ENCODE peak calls at places on chromosomes 13 and 19, in six cellular contexts. L is PC-3, Y is A549, M is fibroblast of villous mesenchyme, O is GM23338, I is thyroid gland. J is an unnamed sample.

GRCh38 chr19:38657633-38658222 is 10.3 kb downstream of the ACTN4 start:
- DNase-seq in L (peak; percentile 94), Y (peak; percentile 95), M (peak; percentile 64), O (peak; percentile 63), I (peak; percentile 60), J (peak; percentile 59)

GRCh38 chr19:36152061-36152885 is at the start of gene COX7A1:
- DNase-seq in L (no peak), Y (no peak), M (peak; percentile 51), O (peak; percentile 69), I (peak; percentile 65), J (peak; percentile 68)

GRCh38 chr19:19606021-19606420 is 12.5 kb downstream of the PBX4 start:
- DNase-seq in L (peak; percentile 95), Y (peak; percentile 62), M (no peak), O (no peak), I (peak; percentile 41), J (no peak)

GRCh38 chr19:15252398-15253018 is 20.3 kb upstream of the EPHX3 start:
- DNase-seq in L (no peak), Y (peak; percentile 33), M (peak; percentile 59), O (peak; percentile 46), I (no peak), J (peak; percentile 58)

GRCh38 chr13:37899753-37900152 is 30.2 kb upstream of the TRPC4 start:
- DNase-seq in L (no peak), Y (no peak), M (no peak), O (no peak), I (no peak), J (no peak)

GRCh38 chr19:38731654-38732301 is 12.5 kb downstream of the CAPN12 start:
- DNase-seq in L (no peak), Y (no peak), M (no peak), O (no peak), I (peak; percentile 77), J (no peak)

GRCh38 chr13:112870737-112871287 is 98.2 kb upstream of the MCF2L start:
- DNase-seq in L (no peak), Y (no peak), M (no peak), O (no peak), I (no peak), J (no peak)

GRCh38 chr19:34431681-34432402 is 3.7 kb downstream of the UBA2 start:
- DNase-seq in L (no peak), Y (no peak), M (peak; percentile 23), O (no peak), I (no peak), J (no peak)

GRCh38 chr13:106493569-106493968 is 41.9 kb downstream of the EFNB2 start:
- DNase-seq in L (no peak), Y (no peak), M (peak; percentile 22), O (no peak), I (no peak), J (no peak)

GRCh38 chr13:112619730-112620639 is 32.0 kb upstream of the TUBGCP3 start:
- DNase-seq in L (no peak), Y (peak; percentile 7), M (peak; percentile 14), O (peak; percentile 85), I (peak; percentile 67), J (peak; percentile 24)

GRCh38 chr13:50437252-50437651 is 406.2 kb downstream of the DLEU7 start:
- DNase-seq in L (no peak), Y (no peak), M (peak; percentile 47), O (no peak), I (no peak), J (no peak)

GRCh38 chr13:112774448-112774792 is 84.6 kb downstream of the ATP11A start:
- DNase-seq in L (no peak), Y (no peak), M (no peak), O (no peak), I (no peak), J (no peak)

GRCh38 chr19:50190439-50190891 is 13.0 kb upstream of the MYH14 start:
- DNase-seq in L (no peak), Y (no peak), M (no peak), O (no peak), I (peak; percentile 70), J (no peak)

GRCh38 chr13:46100191-46100877 is 4.5 kb downstream of the CPB2 start:
- DNase-seq in L (no peak), Y (no peak), M (no peak), O (no peak), I (no peak), J (peak; percentile 11)

GRCh38 chr19:34481861-34482379 is 362 bp downstream of the WTIP start:
- DNase-seq in L (peak; percentile 8), Y (peak; percentile 73), M (no peak), O (no peak), I (peak; percentile 21), J (peak; percentile 62)

GRCh38 chr13:35978607-35979316 is 152.4 kb downstream of the DCLK1 start:
- DNase-seq in L (peak; percentile 72), Y (peak; percentile 40), M (peak; percentile 73), O (peak; percentile 80), I (peak; percentile 9), J (peak; percentile 89)

GRCh38 chr19:42471554-42472249 is 29.0 kb upstream of the CXCL17 start:
- DNase-seq in L (peak; percentile 85), Y (no peak), M (peak; percentile 19), O (peak; percentile 60), I (peak; percentile 24), J (peak; percentile 37)

GRCh38 chr19:1130801-1131717 is 27.3 kb downstream of the GPX4 start:
- DNase-seq in L (no peak), Y (no peak), M (no peak), O (no peak), I (no peak), J (no peak)

GRCh38 chr13:46106839-46107371 is 2.1 kb upstream of the CPB2 start:
- DNase-seq in L (no peak), Y (no peak), M (no peak), O (no peak), I (no peak), J (no peak)

GRCh38 chr13:39321578-39321977 is 281.4 kb downstream of the LHFPL6 start:
- DNase-seq in L (no peak), Y (no peak), M (peak; percentile 51), O (no peak), I (no peak), J (peak; percentile 79)

GRCh38 chr19:3919793-3920192 is 13.1 kb upstream of the NMRK2 start:
- DNase-seq in L (no peak), Y (no peak), M (no peak), O (no peak), I (no peak), J (no peak)

GRCh38 chr13:105804561-105805190 is 730.8 kb downstream of the EFNB2 start:
- DNase-seq in L (peak; percentile 43), Y (no peak), M (peak; percentile 13), O (no peak), I (no peak), J (peak; percentile 48)

GRCh38 chr19:40270362-40271089 is 14.6 kb downstream of the AKT2 start:
- DNase-seq in L (no peak), Y (no peak), M (no peak), O (peak; percentile 71), I (no peak), J (no peak)

GRCh38 chr19:16425019-16425418 is 46.8 kb downstream of the EPS15L1 start:
- DNase-seq in L (no peak), Y (no peak), M (no peak), O (no peak), I (no peak), J (no peak)

GRCh38 chr19:9863759-9864158 is 28.6 kb downstream of the PIN1 start:
- DNase-seq in L (no peak), Y (no peak), M (no peak), O (no peak), I (no peak), J (no peak)

GRCh38 chr13:73859841-73860240 is 274.4 kb downstream of the KLF12 start:
- DNase-seq in L (no peak), Y (no peak), M (no peak), O (no peak), I (no peak), J (no peak)

DNA sequence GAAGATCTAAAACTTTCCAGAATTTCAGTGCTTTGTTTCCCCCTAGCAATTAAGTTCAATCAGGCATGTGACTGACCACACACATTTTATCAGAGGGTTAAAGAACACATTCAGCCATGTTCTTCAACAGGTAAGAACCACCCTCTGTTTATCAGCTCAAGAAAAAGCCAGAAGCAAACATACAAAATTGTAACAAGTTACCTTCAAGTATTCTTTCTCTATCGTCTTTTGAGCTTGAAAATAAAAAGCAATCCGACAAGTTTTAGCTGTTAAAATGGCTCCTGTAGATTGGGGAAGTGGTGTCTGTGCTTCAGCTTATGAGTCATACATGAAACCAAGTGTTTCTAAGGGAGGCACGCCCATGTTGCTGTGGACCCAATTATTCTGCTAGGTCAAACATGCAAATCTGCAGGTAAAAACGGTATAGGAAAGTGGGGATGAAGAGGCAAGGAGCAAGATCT is at the start of gene ELF1:
- DNase-seq in L (peak; percentile 78), Y (peak; percentile 84), M (peak; percentile 70), O (peak; percentile 35), I (peak; percentile 66), J (peak; percentile 59)
- H3K4me3 ChIP-seq in L (peak within 1 kb of the TSS; percentile 74), Y (peak within 1 kb of the TSS; percentile 54), M (peak within 1 kb of the TSS; percentile 29), O (no peak within 1 kb of the TSS), I (no peak within 1 kb of the TSS), J (peak within 1 kb of the TSS; percentile 3)

DNA sequence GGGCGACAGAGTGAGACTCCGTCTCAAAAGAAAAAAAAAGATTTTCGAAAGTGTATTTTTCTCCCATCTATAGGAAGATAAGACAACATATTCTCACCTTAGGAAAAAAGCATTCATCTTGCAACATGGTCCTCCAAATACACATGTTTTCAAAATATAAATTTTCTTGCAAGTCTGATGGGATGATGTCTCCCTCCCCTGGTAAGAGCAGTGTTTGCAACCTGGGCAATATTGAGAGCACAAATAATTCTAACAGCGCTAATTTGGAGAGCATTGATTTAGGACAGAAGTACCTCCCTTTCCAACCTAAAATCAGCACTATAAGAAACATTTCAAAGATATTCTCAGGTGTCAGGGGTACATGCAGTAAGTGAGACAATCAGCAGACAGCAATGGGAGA is 61.0 kb upstream of the SHISA2 start:
- DNase-seq in L (peak; percentile 37), Y (peak; percentile 10), M (no peak), O (peak; percentile 48), I (no peak), J (no peak)
- TF ChIP-seq CTCF in L (peak; percentile 67), Y (no peak), M (no peak), O (peak; percentile 65), I (no peak), J (peak; percentile 7)

DNA sequence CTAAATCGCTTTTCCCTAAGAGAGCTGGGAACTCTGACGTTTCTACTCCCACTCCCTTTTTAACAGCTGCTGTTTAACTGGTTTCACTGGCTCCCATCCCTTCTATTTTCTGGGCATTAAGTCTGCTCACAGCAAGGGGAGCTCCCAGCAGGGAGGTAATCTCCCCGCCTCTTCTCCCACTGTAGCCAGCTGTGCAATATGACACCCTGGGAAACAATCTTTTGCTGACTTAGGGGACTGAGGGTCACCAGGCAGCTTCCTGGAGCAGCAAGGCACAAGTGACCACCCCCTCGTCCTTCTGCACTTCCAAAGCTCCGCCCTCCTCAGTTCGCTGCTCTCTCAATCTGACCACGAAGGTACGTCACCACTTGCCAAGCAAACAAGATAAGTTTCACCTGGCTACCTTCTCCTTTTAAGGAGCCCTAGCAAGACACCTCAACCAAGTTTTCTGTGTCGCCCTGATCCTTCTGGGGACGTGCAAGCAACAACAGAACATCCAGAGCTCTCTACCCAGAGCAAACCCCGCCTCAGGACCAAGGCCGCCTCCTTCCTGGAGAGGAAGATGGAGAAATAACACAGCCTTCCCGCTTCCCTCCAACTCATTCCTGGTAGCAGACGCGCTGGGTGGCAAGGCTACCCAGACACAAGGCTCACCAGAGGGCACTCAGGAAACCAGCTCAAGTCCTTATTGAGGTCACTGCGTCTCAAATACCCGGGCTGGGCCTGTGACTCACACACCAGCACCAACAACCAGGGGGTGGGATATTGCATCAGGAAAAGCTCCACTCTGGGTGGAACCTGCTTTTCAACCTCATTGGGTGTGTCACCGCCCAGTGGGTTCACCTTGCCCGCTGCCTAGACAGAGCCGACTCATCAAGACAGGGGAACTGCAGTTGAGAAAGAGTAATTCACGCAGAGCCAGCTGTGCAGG is 92.4 kb downstream of the STK24 start:
- DNase-seq in L (peak; percentile 97), Y (peak; percentile 96), M (peak; percentile 98), O (peak; percentile 91), I (peak; percentile 93), J (peak; percentile 91)
- H3K4me3 ChIP-seq in L (peak overlapping the region; percentile 57), Y (peak overlapping the region; percentile 26), M (peak overlapping the region; percentile 32), O (peak overlapping the region; percentile 25), I (no peak overlapping the region), J (peak overlapping the region; percentile 17)

GRCh38 chr13:31175847-31176536 is 14.3 kb upstream of the HSPH1 start:
- DNase-seq in L (no peak), Y (no peak), M (no peak), O (no peak), I (no peak), J (no peak)
- TF ChIP-seq CTCF in L (no peak), Y (no peak), M (no peak), O (no peak), I (no peak), J (no peak)